ENCODE peak calls at places on chromosomes 3 and 15, in ten cellular contexts. K, G, I, W, E, N, C, Z, D and O are unnamed samples.

GRCh38 chr3:128067481-128067880 is 15.2 kb downstream of the SEC61A1 start:
- DNase-seq in D (no peak), G (no peak), K (no peak), C (no peak), E (no peak), Z (no peak), I (no peak), W (no peak), N (peak), O (no peak)

GRCh38 chr3:77204788-77205187 is 164.9 kb downstream of the ROBO2 start:
- DNase-seq in C (no peak), W (no peak), Z (no peak), I (no peak), E (no peak), N (no peak), D (no peak), K (no peak), G (no peak), O (no peak)

GRCh38 chr3:124498891-124499290 is 231.4 kb upstream of the UMPS start:
- DNase-seq in N (no peak), Z (no peak), D (no peak), C (no peak), E (no peak), G (no peak), W (peak), K (no peak), I (no peak), O (no peak)

GRCh38 chr15:89136818-89137772 is 48.8 kb downstream of the ABHD2 start:
- DNase-seq in K (no peak), N (no peak), C (no peak), Z (no peak), W (no peak), D (no peak), G (peak), E (no peak), I (no peak), O (no peak)

GRCh38 chr3:15205934-15206661 is at the start of gene CAPN7:
- DNase-seq in Z (peak), W (peak), E (peak), D (peak), G (peak), K (peak), N (peak), I (peak), C (peak), O (peak)

GRCh38 chr3:127041933-127042332 is 59.0 kb downstream of the PLXNA1 start:
- DNase-seq in D (no peak), G (no peak), C (peak), E (no peak), I (no peak), W (no peak), Z (no peak), K (no peak), N (no peak), O (no peak)

GRCh38 chr3:146715176-146715575 is 110.0 kb upstream of the PLSCR5 start:
- DNase-seq in E (no peak), D (no peak), C (no peak), K (peak), Z (no peak), W (peak), N (no peak), I (no peak), G (no peak), O (no peak)

GRCh38 chr3:126465928-126466564 is 9.6 kb downstream of the ZXDC start:
- DNase-seq in K (no peak), W (no peak), I (no peak), N (no peak), Z (no peak), D (no peak), E (no peak), C (peak), G (no peak), O (no peak)

GRCh38 chr3:61194892-61195538 is 56.2 kb downstream of the FHIT start:
- DNase-seq in C (no peak), G (no peak), K (no peak), N (no peak), E (no peak), D (no peak), W (peak), I (no peak), Z (no peak), O (no peak)

GRCh38 chr15:20357139-20358065 is 184.2 kb downstream of the GOLGA6L6 start:
- DNase-seq in Z (no peak), D (no peak), G (no peak), C (no peak), E (peak), N (peak), K (no peak), W (no peak), I (no peak), O (no peak)

GRCh38 chr15:93307513-93307912 is 218.5 kb upstream of the RGMA start:
- DNase-seq in G (no peak), Z (no peak), C (no peak), D (no peak), K (no peak), N (no peak), E (no peak), W (no peak), I (no peak), O (no peak)

GRCh38 chr3:26623409-26624208 is 1.0 kb downstream of the LRRC3B start:
- DNase-seq in N (no peak), D (no peak), K (no peak), Z (no peak), C (no peak), E (no peak), I (no peak), G (no peak), W (no peak), O (no peak)

GRCh38 chr15:48541659-48542334 is 103.7 kb downstream of the FBN1 start:
- DNase-seq in W (peak), I (no peak), Z (no peak), K (peak), N (no peak), D (peak), G (no peak), C (no peak), E (peak), O (peak)

GRCh38 chr3:170508876-170509275 is 77.0 kb downstream of the SLC7A14 start:
- DNase-seq in W (no peak), C (no peak), K (no peak), E (no peak), I (no peak), G (no peak), Z (no peak), N (no peak), D (no peak), O (no peak)

GRCh38 chr3:98041350-98041749 is 6.2 kb upstream of the GABRR3 start:
- DNase-seq in I (no peak), D (no peak), E (no peak), G (no peak), Z (no peak), W (no peak), K (no peak), N (no peak), C (no peak), O (no peak)

GRCh38 chr3:102233881-102234280 is 200.9 kb upstream of the ZPLD1 start:
- DNase-seq in K (no peak), D (peak), I (no peak), N (no peak), W (no peak), G (no peak), E (no peak), C (no peak), Z (no peak), O (no peak)

GRCh38 chr3:197292083-197293042 is 6.0 kb downstream of the DLG1 start:
- DNase-seq in G (no peak), C (no peak), Z (no peak), K (no peak), N (no peak), I (no peak), D (no peak), W (peak), E (no peak), O (no peak)

GRCh38 chr15:58440181-58440910 is 8.6 kb downstream of the LIPC start:
- DNase-seq in E (peak), Z (no peak), G (peak), C (no peak), D (no peak), N (peak), W (peak), K (peak), I (peak), O (no peak)

GRCh38 chr3:191020730-191021405 is 158.4 kb upstream of the GMNC start:
- DNase-seq in N (no peak), G (peak), I (no peak), D (no peak), K (no peak), E (no peak), Z (no peak), W (no peak), C (no peak), O (no peak)

GRCh38 chr3:47022540-47023161 is 43.2 kb downstream of the NBEAL2 start:
- DNase-seq in C (no peak), Z (no peak), K (peak), E (no peak), G (peak), D (no peak), W (no peak), I (no peak), N (no peak), O (no peak)